ENCODE peak calls at places on chromosome 15, in nine cellular contexts. B is aorta; H is colonic mucosa; O is sigmoid colon; K is heart left ventricle; E is fibroblast of lung; J is body of pancreas; C is CD8-positive, alpha-beta memory T cell; I is left lung. Q is an unnamed sample.

GRCh38 chr15:64019764-64020163 is 26.5 kb downstream of the DAPK2 start:
- DNase-seq in B (no peak), H (peak; percentile 64), O (no peak), K (peak; percentile 49), E (no peak), J (peak; percentile 71), C (no peak), I (no peak), Q (no peak)

GRCh38 chr15:70538278-70538677 is 225.1 kb downstream of the UACA start:
- DNase-seq in B (no peak), H (no peak), O (no peak), K (no peak), E (no peak), J (no peak), C (no peak), I (no peak), Q (no peak)

GRCh38 chr15:52523192-52523591 is 5.5 kb downstream of the MYO5A start:
- DNase-seq in B (no peak), H (no peak), O (no peak), K (no peak), E (peak; percentile 69), J (no peak), C (no peak), I (no peak), Q (peak; percentile 66)

GRCh38 chr15:101031203-101031602 is 112.0 kb downstream of the LRRK1 start:
- DNase-seq in B (no peak), H (peak; percentile 16), O (peak; percentile 46), K (peak; percentile 3), E (peak; percentile 61), J (peak; percentile 5), C (no peak), I (no peak), Q (no peak)

GRCh38 chr15:39172380-39173281 is 408.2 kb upstream of the THBS1 start:
- DNase-seq in B (no peak), H (no peak), O (peak; percentile 77), K (peak; percentile 19), E (peak; percentile 73), J (peak; percentile 19), C (no peak), I (no peak), Q (no peak)

GRCh38 chr15:32030795-32031194 is 480 bp downstream of the CHRNA7 start:
- DNase-seq in B (no peak), H (no peak), O (no peak), K (no peak), E (peak; percentile 1), J (no peak), C (no peak), I (no peak), Q (no peak)

GRCh38 chr15:75589071-75589470 is 10.0 kb upstream of the PTPN9 start:
- DNase-seq in B (no peak), H (no peak), O (no peak), K (no peak), E (no peak), J (no peak), C (no peak), I (no peak), Q (no peak)

GRCh38 chr15:59941612-59942011 is 62.5 kb upstream of the FOXB1 start:
- DNase-seq in B (no peak), H (no peak), O (no peak), K (no peak), E (no peak), J (no peak), C (no peak), I (no peak), Q (no peak)

GRCh38 chr15:92839696-92840095 is 60.4 kb upstream of the CHD2 start:
- DNase-seq in B (no peak), H (no peak), O (no peak), K (no peak), E (no peak), J (peak; percentile 29), C (no peak), I (no peak), Q (no peak)

GRCh38 chr15:56537881-56538280 is 72.9 kb upstream of the MNS1 start:
- DNase-seq in B (peak; percentile 73), H (no peak), O (no peak), K (no peak), E (no peak), J (no peak), C (peak; percentile 41), I (no peak), Q (no peak)

GRCh38 chr15:98728107-98728810 is 79.9 kb downstream of the IGF1R start:
- DNase-seq in B (no peak), H (no peak), O (no peak), K (no peak), E (no peak), J (no peak), C (no peak), I (no peak), Q (no peak)

GRCh38 chr15:40238927-40239591 is at the start of gene PAK6:
- DNase-seq in B (no peak), H (peak; percentile 51), O (peak; percentile 66), K (no peak), E (no peak), J (peak; percentile 69), C (peak; percentile 13), I (peak; percentile 90), Q (no peak)

GRCh38 chr15:70508561-70509281 is 254.6 kb downstream of the UACA start:
- DNase-seq in B (no peak), H (no peak), O (no peak), K (no peak), E (peak; percentile 73), J (no peak), C (no peak), I (peak; percentile 54), Q (peak; percentile 63)

GRCh38 chr15:74780983-74781672 is 752 bp upstream of the CSK start:
- DNase-seq in B (no peak), H (peak; percentile 51), O (no peak), K (no peak), E (peak; percentile 19), J (no peak), C (peak; percentile 37), I (peak; percentile 78), Q (no peak)

GRCh38 chr15:77895742-77896141 is 181.8 kb downstream of the TBC1D2B start:
- DNase-seq in B (no peak), H (no peak), O (no peak), K (no peak), E (no peak), J (no peak), C (no peak), I (peak; percentile 27), Q (no peak)

GRCh38 chr15:25850154-25851111 is 12.7 kb downstream of the ATP10A start:
- DNase-seq in B (peak; percentile 95), H (peak; percentile 57), O (peak; percentile 91), K (peak; percentile 74), E (peak; percentile 69), J (peak; percentile 30), C (peak; percentile 49), I (peak; percentile 91), Q (no peak)

GRCh38 chr15:25847066-25847465 is 16.1 kb downstream of the ATP10A start:
- DNase-seq in B (no peak), H (no peak), O (no peak), K (no peak), E (no peak), J (no peak), C (no peak), I (no peak), Q (no peak)

GRCh38 chr15:25848325-25848724 is 14.8 kb downstream of the ATP10A start:
- DNase-seq in B (no peak), H (no peak), O (no peak), K (no peak), E (no peak), J (no peak), C (no peak), I (no peak), Q (no peak)

GRCh38 chr15:25849431-25849921 is 13.7 kb downstream of the ATP10A start:
- DNase-seq in B (no peak), H (no peak), O (peak; percentile 75), K (peak; percentile 60), E (peak; percentile 81), J (no peak), C (no peak), I (no peak), Q (no peak)

DNA sequence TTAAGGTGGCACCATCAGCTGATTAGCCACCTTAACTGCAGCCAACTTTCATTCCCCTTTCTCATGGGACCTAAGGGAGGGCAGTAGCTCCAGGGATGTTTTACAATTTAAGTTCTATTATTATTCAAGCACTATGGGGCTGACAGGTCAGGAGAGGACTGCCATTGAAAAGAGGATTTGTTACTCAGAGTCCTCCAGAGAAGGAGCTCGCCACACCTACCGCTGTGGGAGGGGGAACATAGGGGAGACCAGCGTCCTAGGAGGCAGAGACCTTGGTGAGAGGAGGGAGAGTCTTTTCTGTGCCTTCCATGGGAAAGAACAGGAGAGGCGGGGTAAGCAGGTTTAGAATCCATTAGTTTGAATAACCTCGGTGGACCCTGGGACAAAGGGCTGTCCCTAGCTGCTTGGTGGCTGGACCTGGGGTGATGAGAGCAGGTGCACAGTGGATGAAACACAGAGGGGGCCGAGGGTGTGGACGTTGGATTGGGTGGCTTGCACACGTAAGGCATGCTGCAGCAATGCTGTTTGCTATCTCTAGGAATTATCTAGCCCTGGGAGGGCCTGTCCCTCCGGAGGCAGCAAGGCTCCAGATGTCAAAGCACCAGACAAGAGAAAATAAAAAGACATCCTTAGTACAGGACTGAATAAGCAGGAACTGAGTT is 14.2 kb downstream of the ATP10A start:
- DNase-seq in B (no peak), H (no peak), O (no peak), K (no peak), E (no peak), J (no peak), C (no peak), I (no peak), Q (no peak)
- H3K27me3 ChIP-seq in B (no peaks in the 10 kb centered on the region), H (no peaks in the 10 kb centered on the region), O (no peaks in the 10 kb centered on the region), K (no peaks in the 10 kb centered on the region), E (no peaks in the 10 kb centered on the region), J (no peaks in the 10 kb centered on the region), C (no peaks in the 10 kb centered on the region), I (peaks cover 8% of the 10 kb centered on the region), Q (no peaks in the 10 kb centered on the region)

DNA sequence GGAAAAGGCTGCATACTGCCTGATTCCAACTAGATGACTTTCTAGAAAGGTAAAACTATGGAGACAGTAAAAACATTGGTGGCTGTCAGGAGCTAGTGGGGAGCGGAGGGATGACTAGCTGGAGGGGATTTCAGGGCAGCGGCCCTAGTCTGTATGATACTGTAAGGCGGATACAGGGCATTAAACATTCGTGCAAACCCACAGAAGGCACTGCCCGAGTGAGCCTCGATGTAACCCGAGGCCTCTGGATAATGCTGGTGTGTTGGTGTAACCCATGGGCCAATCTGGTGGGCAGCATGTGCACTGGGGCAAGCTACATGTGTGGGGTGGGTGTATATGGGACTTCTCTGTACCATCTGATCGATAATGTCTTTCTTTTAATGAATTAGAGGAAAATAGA is 4.3 kb upstream of the OCA2 start:
- DNase-seq in B (no peak), H (no peak), O (peak; percentile 34), K (no peak), E (no peak), J (no peak), C (no peak), I (no peak), Q (no peak)
- H3K27me3 ChIP-seq in B (no peaks in the 10 kb centered on the region), H (peaks cover 34% of the 10 kb centered on the region), O (peaks cover 12% of the 10 kb centered on the region), K (no peaks in the 10 kb centered on the region), E (peaks cover 18% of the 10 kb centered on the region), J (peaks cover 15% of the 10 kb centered on the region), C (peaks cover 21% of the 10 kb centered on the region), I (peaks cover 69% of the 10 kb centered on the region), Q (peaks cover 31% of the 10 kb centered on the region)

GRCh38 chr15:44158111-44158510 is 37.0 kb downstream of the FRMD5 start:
- DNase-seq in B (no peak), H (no peak), O (no peak), K (no peak), E (no peak), J (no peak), C (no peak), I (no peak), Q (no peak)
- H3K27me3 ChIP-seq in B (no peaks in the 10 kb centered on the region), H (no peaks in the 10 kb centered on the region), O (no peaks in the 10 kb centered on the region), K (no peaks in the 10 kb centered on the region), E (no peaks in the 10 kb centered on the region), J (no peaks in the 10 kb centered on the region), C (no peaks in the 10 kb centered on the region), I (peaks cover 7% of the 10 kb centered on the region), Q (no peaks in the 10 kb centered on the region)

GRCh38 chr15:97140216-97140615 is 809.7 kb downstream of the NR2F2 start:
- DNase-seq in B (no peak), H (no peak), O (no peak), K (no peak), E (no peak), J (no peak), C (no peak), I (no peak), Q (no peak)
- H3K27me3 ChIP-seq in B (no peaks in the 10 kb centered on the region), H (no peaks in the 10 kb centered on the region), O (no peaks in the 10 kb centered on the region), K (no peaks in the 10 kb centered on the region), E (no peaks in the 10 kb centered on the region), J (no peaks in the 10 kb centered on the region), C (no peaks in the 10 kb centered on the region), I (no peaks in the 10 kb centered on the region), Q (no peaks in the 10 kb centered on the region)